ENCODE peak calls at places on chromosome 12, in four cellular contexts. Y, L, S and C are unnamed samples.

GRCh38 chr12:21509768-21510167 is 8.2 kb downstream of the GOLT1B start:
- DNase-seq in L (no peak), S (no peak), Y (no peak), C (no peak)

GRCh38 chr12:104669057-104669770 is 212.5 kb downstream of the CHST11 start:
- DNase-seq in L (peak), S (peak), Y (peak), C (peak)

GRCh38 chr12:52245259-52245961 is 12.4 kb downstream of the KRT7 start:
- DNase-seq in L (no peak), Y (no peak), S (peak), C (no peak)

GRCh38 chr12:46207644-46208043 is 61.2 kb downstream of the SLC38A1 start:
- DNase-seq in Y (no peak), L (no peak), S (no peak), C (no peak)

GRCh38 chr12:16346931-16347330 is 514 bp upstream of the MGST1 start:
- DNase-seq in L (no peak), Y (no peak), S (no peak), C (no peak)

GRCh38 chr12:89208661-89209096 is 143.6 kb downstream of the DUSP6 start:
- DNase-seq in S (no peak), Y (no peak), L (no peak), C (no peak)

GRCh38 chr12:52183544-52183910 is 8.3 kb downstream of the KRT80 start:
- DNase-seq in S (peak), Y (no peak), L (no peak), C (no peak)

GRCh38 chr12:75560167-75560566 is 48.8 kb upstream of the KRR1 start:
- DNase-seq in Y (no peak), S (no peak), L (no peak), C (no peak)

GRCh38 chr12:51171884-51172514 is 936 bp downstream of the TFCP2 start:
- DNase-seq in S (no peak), Y (peak), L (peak), C (no peak)

GRCh38 chr12:117580718-117581062 is 219.3 kb upstream of the NOS1 start:
- DNase-seq in Y (peak), S (no peak), L (peak), C (peak)

GRCh38 chr12:99253068-99253467 is 394.5 kb upstream of the GARIN6 start:
- DNase-seq in Y (peak), S (no peak), L (no peak), C (no peak)
- TF ChIP-seq CTCF in Y (peak), S (no peak), L (no peak), C (no peak)

GRCh38 chr12:12608557-12608957 is 3.1 kb upstream of the CREBL2 start:
- DNase-seq in S (no peak), Y (no peak), L (no peak), C (no peak)
- TF ChIP-seq CTCF in S (no peak), Y (no peak), L (no peak), C (no peak)

GRCh38 chr12:13973981-13974380 is 7.4 kb downstream of the GRIN2B start:
- DNase-seq in Y (no peak), L (no peak), S (no peak), C (no peak)

GRCh38 chr12:13981296-13981962 is at the start of gene GRIN2B:
- DNase-seq in S (no peak), L (no peak), Y (peak), C (peak)

GRCh38 chr12:13976028-13976584 is 5.3 kb downstream of the GRIN2B start:
- DNase-seq in Y (peak), L (no peak), S (no peak), C (no peak)

GRCh38 chr12:13980548-13981295 is 680 bp downstream of the GRIN2B start:
- DNase-seq in S (no peak), Y (peak), L (no peak), C (peak)

DNA sequence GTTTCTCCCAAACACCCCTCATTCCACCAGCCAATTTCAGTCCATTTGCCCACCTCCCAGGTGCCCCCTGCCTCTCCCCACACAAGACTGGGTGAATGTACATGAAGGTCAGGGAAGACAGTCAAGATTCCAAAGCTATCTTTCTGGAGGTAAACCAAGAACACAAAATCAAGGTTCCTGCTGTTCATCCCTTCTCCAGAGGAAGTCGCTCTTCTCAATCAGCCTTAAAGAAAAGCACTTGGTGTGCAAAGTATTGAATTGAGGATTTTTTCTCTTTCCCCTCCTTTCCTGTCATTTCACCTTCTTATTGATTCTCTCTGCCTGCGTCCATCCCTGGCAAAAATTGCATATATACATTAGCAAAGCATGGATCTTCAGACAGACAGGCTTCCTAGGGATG is 4.5 kb downstream of the GRIN2B start:
- DNase-seq in Y (no peak), S (no peak), L (no peak), C (no peak)
- TF ChIP-seq CTCF in Y (peak), S (no peak), L (no peak), C (no peak)

GRCh38 chr12:80313184-80313583 is 130.9 kb upstream of the PTPRQ start:
- DNase-seq in L (no peak), S (no peak), Y (no peak), C (no peak)
- TF ChIP-seq CTCF in L (no peak), S (no peak), Y (no peak), C (no peak)

DNA sequence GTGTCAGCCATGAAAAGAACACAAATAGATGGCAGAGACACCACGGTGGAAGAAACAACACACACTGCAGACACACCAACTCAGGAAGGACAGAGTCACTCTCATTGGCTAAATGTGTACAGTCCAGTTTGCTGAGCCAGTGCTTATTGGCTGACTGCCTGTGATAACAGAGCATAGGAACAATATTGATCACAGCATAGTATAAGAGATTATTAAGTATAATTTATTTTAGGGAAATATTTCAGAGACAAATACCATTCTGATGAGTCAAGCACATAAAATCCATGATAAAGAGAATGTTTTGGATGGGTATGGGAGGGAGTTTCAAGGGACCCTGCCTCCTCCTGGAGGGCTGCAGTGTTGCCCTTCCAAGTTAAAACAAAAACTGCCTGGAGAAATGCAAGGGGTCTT is 50.9 kb downstream of the BTG1 start:
- DNase-seq in Y (no peak), S (no peak), L (no peak), C (no peak)
- TF ChIP-seq CTCF in Y (no peak), S (no peak), L (no peak), C (no peak)

GRCh38 chr12:9619411-9620179 is 11.9 kb upstream of the KLRB1 start:
- DNase-seq in Y (no peak), S (no peak), L (no peak), C (no peak)

GRCh38 chr12:9617124-9617523 is 9.4 kb upstream of the KLRB1 start:
- DNase-seq in Y (no peak), L (no peak), S (no peak), C (no peak)

DNA sequence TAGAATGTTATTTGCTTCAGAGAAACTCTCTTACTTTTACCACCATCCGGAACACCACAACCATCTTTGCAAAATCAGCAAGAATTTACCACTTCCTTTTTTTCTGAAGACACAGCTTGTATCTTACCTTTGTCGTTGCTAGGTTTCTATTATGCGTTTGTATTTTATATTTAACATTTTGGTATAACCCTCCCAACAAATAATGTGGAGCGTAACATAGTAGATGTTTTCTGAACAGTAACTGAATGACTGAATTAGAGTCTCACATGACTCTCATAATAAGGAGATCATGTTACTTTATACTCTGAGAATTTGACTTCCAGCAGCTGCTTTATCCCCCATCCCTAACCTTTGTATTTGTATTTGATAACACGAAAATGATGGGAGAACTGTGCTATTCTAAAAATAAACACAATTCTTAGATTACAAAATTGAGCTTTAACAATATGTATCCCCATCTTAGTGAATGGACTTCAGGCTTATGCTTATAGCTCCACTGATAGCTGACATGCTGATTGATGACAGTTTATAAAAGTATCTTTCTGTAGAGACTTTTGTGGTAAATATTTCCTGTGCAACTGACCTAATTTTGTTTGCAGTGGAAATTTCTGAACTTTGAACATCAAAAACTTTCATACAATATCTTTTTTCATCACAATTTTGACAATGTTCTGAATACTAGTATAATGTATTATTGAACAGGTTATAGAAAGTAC is 7.9 kb upstream of the KLRB1 start:
- DNase-seq in S (no peak), L (no peak), Y (no peak), C (no peak)
- TF ChIP-seq CTCF in S (no peak), L (no peak), Y (no peak), C (no peak)

DNA sequence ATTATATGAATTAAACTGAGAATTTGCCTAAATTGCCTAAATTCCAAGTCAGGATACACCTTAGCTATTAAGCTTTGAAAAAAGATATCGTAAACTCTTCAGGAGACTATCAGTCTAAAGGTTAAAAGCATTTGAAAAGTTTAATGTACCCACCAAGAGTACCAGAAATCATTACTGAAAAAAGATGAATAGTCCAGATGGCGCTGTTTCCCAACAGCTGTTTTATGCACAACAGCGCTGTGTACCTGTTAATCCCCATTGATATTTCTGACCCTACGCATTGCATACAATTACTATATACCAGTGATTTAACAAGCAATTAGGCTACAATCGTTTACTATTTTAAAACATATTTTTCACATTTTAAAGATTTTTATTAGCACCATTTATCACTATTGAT is 185.0 kb downstream of the PLCZ1 start:
- DNase-seq in L (no peak), Y (peak), S (no peak), C (no peak)
- TF ChIP-seq CTCF in L (no peak), Y (peak), S (no peak), C (no peak)

GRCh38 chr12:123749355-123749754 is 12.7 kb upstream of the DNAH10 start:
- DNase-seq in S (no peak), L (no peak), Y (no peak), C (no peak)

GRCh38 chr12:123757555-123757954 is 4.5 kb upstream of the DNAH10 start:
- DNase-seq in L (no peak), Y (no peak), S (no peak), C (no peak)

GRCh38 chr12:123750159-123750656 is 11.9 kb upstream of the DNAH10 start:
- DNase-seq in Y (no peak), L (no peak), S (no peak), C (no peak)

GRCh38 chr12:123752046-123752445 is 10.1 kb upstream of the DNAH10 start:
- DNase-seq in S (no peak), L (no peak), Y (no peak), C (no peak)

DNA sequence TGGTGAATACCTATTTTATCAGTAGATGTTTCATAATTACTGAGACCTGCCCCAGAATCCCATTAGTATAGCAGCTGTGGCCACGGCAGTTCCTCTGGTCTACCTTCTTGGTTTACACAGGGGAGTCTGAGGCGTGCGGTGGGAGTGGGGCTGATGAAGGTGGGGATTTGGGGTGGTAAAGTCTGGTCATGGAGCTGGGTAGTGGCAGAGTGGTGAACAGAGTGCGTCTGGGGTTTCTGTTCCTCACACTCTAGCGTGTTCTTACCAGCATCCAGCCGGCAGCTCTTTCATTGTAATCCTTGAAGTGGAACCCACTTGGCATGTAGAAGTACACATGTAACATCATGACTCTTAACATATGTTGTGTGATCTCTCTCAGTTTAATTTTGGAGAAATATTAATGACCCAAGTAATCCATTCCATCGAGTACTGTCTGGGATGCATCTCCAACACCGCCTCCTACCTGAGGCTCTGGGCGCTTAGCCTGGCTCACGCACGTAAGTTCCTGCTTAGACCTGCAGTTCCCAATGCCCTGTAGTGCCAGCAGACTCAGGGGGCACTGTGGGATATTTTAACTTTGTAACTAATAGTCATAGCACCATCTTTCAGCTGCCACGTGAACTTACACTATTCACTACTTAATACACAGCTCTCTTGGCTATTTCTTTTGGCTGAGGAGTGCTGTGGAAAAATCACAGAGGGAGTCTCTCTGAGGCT is 7.9 kb upstream of the DNAH10 start:
- DNase-seq in Y (no peak), S (no peak), L (no peak), C (no peak)
- TF ChIP-seq CTCF in Y (no peak), S (no peak), L (no peak), C (no peak)

DNA sequence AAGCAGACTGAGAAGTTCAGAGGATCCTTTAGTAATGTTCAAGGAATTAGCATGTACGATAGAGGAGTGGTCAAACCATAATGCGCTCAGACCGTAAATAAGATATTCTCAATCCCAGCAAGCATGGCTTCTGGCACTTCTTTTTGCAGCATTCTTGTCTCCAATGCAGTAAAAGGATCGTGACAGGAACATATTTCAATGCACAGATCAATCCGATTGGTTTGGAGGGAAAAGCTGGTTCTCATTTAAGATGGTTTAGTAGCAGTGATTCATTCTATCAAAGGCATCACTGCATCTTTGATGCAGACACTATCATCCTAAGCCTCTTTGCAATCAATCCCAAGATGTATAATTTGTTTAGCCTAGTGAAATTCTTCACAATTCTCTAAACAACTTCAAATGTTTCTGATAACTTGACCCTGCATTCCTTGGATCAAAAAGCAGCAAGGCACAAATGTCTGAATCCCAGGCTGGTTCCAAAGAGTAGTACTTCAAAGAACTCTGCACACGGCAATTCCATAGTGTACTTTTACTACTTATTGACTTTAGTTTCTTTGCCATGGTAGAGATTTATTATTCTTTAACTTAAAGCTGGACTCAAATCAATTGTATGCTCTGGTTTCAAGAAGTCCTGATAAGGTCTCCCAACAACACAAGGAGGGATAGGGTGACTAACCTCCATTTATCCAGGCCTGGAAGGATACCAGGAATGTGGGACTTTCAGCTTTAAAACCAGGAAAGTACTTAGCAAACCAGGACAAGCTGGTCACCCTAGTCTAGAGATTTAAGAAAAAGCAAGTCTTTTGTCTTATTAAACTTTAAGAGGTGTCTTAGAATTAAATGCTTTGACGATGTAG is 96.8 kb upstream of the MDM1 start:
- DNase-seq in L (no peak), Y (peak), S (no peak), C (no peak)
- TF ChIP-seq CTCF in L (no peak), Y (no peak), S (no peak), C (no peak)

DNA sequence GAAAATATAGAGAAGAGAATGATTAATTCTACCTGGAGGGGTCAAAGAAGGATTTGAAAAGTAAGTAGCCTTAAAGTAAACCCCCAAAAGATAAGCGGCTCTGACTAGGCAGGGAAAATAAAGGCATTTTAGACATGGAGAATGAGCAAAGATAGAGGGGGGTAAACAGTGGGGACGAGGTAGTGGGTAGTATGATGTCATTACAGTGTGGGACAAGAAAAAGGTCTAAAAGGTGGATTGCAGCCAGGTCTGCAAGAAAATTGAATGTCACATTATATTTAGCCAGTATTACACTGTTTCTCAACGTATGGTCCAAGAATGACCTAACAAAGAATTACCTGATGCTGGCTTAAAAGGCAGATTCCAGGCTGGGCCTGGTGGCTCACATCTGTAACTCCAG is 55.8 kb upstream of the CIT start:
- DNase-seq in Y (no peak), S (no peak), L (no peak), C (no peak)
- TF ChIP-seq CTCF in Y (no peak), S (no peak), L (no peak), C (no peak)